ENCODE peak calls at places on chromosomes 11 and 22, in ten cellular contexts. One of them, this sample, is unnamed.

GRCh38 chr11:45457649-45458048 is 171.5 kb upstream of the SYT13 start:
- DNase-seq in hippocampal formation: no peak
- DNase-seq in B cell: no peak
- DNase-seq in Peyer's patch: no peak
- DNase-seq in GM04504: peak
- DNase-seq in CD8-positive, alpha-beta T cell: no peak
- DNase-seq in IMR-90: peak
- DNase-seq in cardiac septum: no peak
- DNase-seq in GM23248: peak
- DNase-seq in DND-41: no peak
- DNase-seq in this sample: no peak

GRCh38 chr11:117210620-117211019 is 11.4 kb downstream of the TAGLN start:
- DNase-seq in hippocampal formation: no peak
- DNase-seq in B cell: no peak
- DNase-seq in Peyer's patch: no peak
- DNase-seq in GM04504: no peak
- DNase-seq in CD8-positive, alpha-beta T cell: no peak
- DNase-seq in IMR-90: no peak
- DNase-seq in cardiac septum: no peak
- DNase-seq in GM23248: no peak
- DNase-seq in DND-41: no peak
- DNase-seq in this sample: peak

GRCh38 chr22:40817737-40818136 is 1.4 kb downstream of the SLC25A17 start:
- DNase-seq in hippocampal formation: no peak
- DNase-seq in B cell: no peak
- DNase-seq in Peyer's patch: no peak
- DNase-seq in GM04504: no peak
- DNase-seq in CD8-positive, alpha-beta T cell: no peak
- DNase-seq in IMR-90: no peak
- DNase-seq in cardiac septum: no peak
- DNase-seq in GM23248: no peak
- DNase-seq in DND-41: no peak
- DNase-seq in this sample: no peak

GRCh38 chr22:45341503-45341902 is 31.8 kb downstream of the FAM118A start:
- DNase-seq in hippocampal formation: no peak
- DNase-seq in B cell: no peak
- DNase-seq in Peyer's patch: no peak
- DNase-seq in GM04504: no peak
- DNase-seq in CD8-positive, alpha-beta T cell: peak
- DNase-seq in IMR-90: no peak
- DNase-seq in cardiac septum: no peak
- DNase-seq in GM23248: no peak
- DNase-seq in DND-41: peak
- DNase-seq in this sample: no peak

GRCh38 chr11:2744166-2744565 is 44.4 kb upstream of the KCNQ1OT1 start:
- DNase-seq in hippocampal formation: no peak
- DNase-seq in B cell: peak
- DNase-seq in Peyer's patch: no peak
- DNase-seq in GM04504: no peak
- DNase-seq in CD8-positive, alpha-beta T cell: no peak
- DNase-seq in IMR-90: no peak
- DNase-seq in cardiac septum: no peak
- DNase-seq in GM23248: no peak
- DNase-seq in DND-41: no peak
- DNase-seq in this sample: peak

GRCh38 chr11:131295986-131296385 is 74.4 kb upstream of the NTM start:
- DNase-seq in hippocampal formation: peak
- DNase-seq in B cell: no peak
- DNase-seq in Peyer's patch: no peak
- DNase-seq in GM04504: no peak
- DNase-seq in CD8-positive, alpha-beta T cell: no peak
- DNase-seq in IMR-90: no peak
- DNase-seq in cardiac septum: no peak
- DNase-seq in GM23248: no peak
- DNase-seq in DND-41: no peak
- DNase-seq in this sample: no peak

GRCh38 chr22:30649430-30650007 is 13.9 kb downstream of the SLC35E4 start:
- DNase-seq in hippocampal formation: no peak
- DNase-seq in B cell: peak
- DNase-seq in Peyer's patch: peak
- DNase-seq in GM04504: no peak
- DNase-seq in CD8-positive, alpha-beta T cell: peak
- DNase-seq in IMR-90: peak
- DNase-seq in cardiac septum: no peak
- DNase-seq in GM23248: peak
- DNase-seq in DND-41: no peak
- DNase-seq in this sample: no peak

GRCh38 chr11:35289821-35290220 is 129.5 kb downstream of the SLC1A2 start:
- DNase-seq in hippocampal formation: no peak
- DNase-seq in B cell: no peak
- DNase-seq in Peyer's patch: no peak
- DNase-seq in GM04504: no peak
- DNase-seq in CD8-positive, alpha-beta T cell: no peak
- DNase-seq in IMR-90: peak
- DNase-seq in cardiac septum: no peak
- DNase-seq in GM23248: peak
- DNase-seq in DND-41: no peak
- DNase-seq in this sample: no peak

GRCh38 chr22:27388090-27388600 is 413.4 kb downstream of the MN1 start:
- DNase-seq in hippocampal formation: no peak
- DNase-seq in B cell: no peak
- DNase-seq in Peyer's patch: no peak
- DNase-seq in GM04504: no peak
- DNase-seq in CD8-positive, alpha-beta T cell: no peak
- DNase-seq in IMR-90: no peak
- DNase-seq in cardiac septum: no peak
- DNase-seq in GM23248: no peak
- DNase-seq in DND-41: no peak
- DNase-seq in this sample: no peak

GRCh38 chr11:94845622-94846021 is 77.5 kb downstream of the AMOTL1 start:
- DNase-seq in hippocampal formation: no peak
- DNase-seq in B cell: no peak
- DNase-seq in Peyer's patch: no peak
- DNase-seq in GM04504: no peak
- DNase-seq in CD8-positive, alpha-beta T cell: no peak
- DNase-seq in IMR-90: peak
- DNase-seq in cardiac septum: no peak
- DNase-seq in GM23248: no peak
- DNase-seq in DND-41: no peak
- DNase-seq in this sample: peak

GRCh38 chr11:122023614-122024250 is 92.3 kb downstream of the BLID start:
- DNase-seq in hippocampal formation: no peak
- DNase-seq in B cell: no peak
- DNase-seq in Peyer's patch: no peak
- DNase-seq in GM04504: no peak
- DNase-seq in CD8-positive, alpha-beta T cell: no peak
- DNase-seq in IMR-90: no peak
- DNase-seq in cardiac septum: no peak
- DNase-seq in GM23248: peak
- DNase-seq in DND-41: no peak
- DNase-seq in this sample: no peak

GRCh38 chr11:62054484-62055121 is 69.2 kb upstream of the INCENP start:
- DNase-seq in hippocampal formation: no peak
- DNase-seq in B cell: no peak
- DNase-seq in Peyer's patch: peak
- DNase-seq in GM04504: no peak
- DNase-seq in CD8-positive, alpha-beta T cell: no peak
- DNase-seq in IMR-90: peak
- DNase-seq in cardiac septum: no peak
- DNase-seq in GM23248: peak
- DNase-seq in DND-41: no peak
- DNase-seq in this sample: peak

GRCh38 chr11:60343094-60343704 is 16.1 kb downstream of the MS4A6E start:
- DNase-seq in hippocampal formation: no peak
- DNase-seq in B cell: no peak
- DNase-seq in Peyer's patch: no peak
- DNase-seq in GM04504: no peak
- DNase-seq in CD8-positive, alpha-beta T cell: no peak
- DNase-seq in IMR-90: no peak
- DNase-seq in cardiac septum: no peak
- DNase-seq in GM23248: peak
- DNase-seq in DND-41: peak
- DNase-seq in this sample: no peak

GRCh38 chr22:23537421-23537820 is 42.7 kb downstream of the IGLL1 start:
- DNase-seq in hippocampal formation: no peak
- DNase-seq in B cell: no peak
- DNase-seq in Peyer's patch: no peak
- DNase-seq in GM04504: no peak
- DNase-seq in CD8-positive, alpha-beta T cell: no peak
- DNase-seq in IMR-90: no peak
- DNase-seq in cardiac septum: peak
- DNase-seq in GM23248: no peak
- DNase-seq in DND-41: peak
- DNase-seq in this sample: peak

GRCh38 chr22:37972527-37972926 is 11.8 kb downstream of the SOX10 start:
- DNase-seq in hippocampal formation: no peak
- DNase-seq in B cell: no peak
- DNase-seq in Peyer's patch: no peak
- DNase-seq in GM04504: no peak
- DNase-seq in CD8-positive, alpha-beta T cell: no peak
- DNase-seq in IMR-90: no peak
- DNase-seq in cardiac septum: no peak
- DNase-seq in GM23248: no peak
- DNase-seq in DND-41: no peak
- DNase-seq in this sample: no peak

GRCh38 chr22:41885116-41885515 is 29.8 kb downstream of the SHISA8 start:
- DNase-seq in hippocampal formation: no peak
- DNase-seq in B cell: no peak
- DNase-seq in Peyer's patch: no peak
- DNase-seq in GM04504: no peak
- DNase-seq in CD8-positive, alpha-beta T cell: no peak
- DNase-seq in IMR-90: no peak
- DNase-seq in cardiac septum: no peak
- DNase-seq in GM23248: no peak
- DNase-seq in DND-41: no peak
- DNase-seq in this sample: no peak

GRCh38 chr11:115920087-115920461 is 415.9 kb upstream of the CADM1 start:
- DNase-seq in hippocampal formation: no peak
- DNase-seq in B cell: no peak
- DNase-seq in Peyer's patch: no peak
- DNase-seq in GM04504: no peak
- DNase-seq in CD8-positive, alpha-beta T cell: no peak
- DNase-seq in IMR-90: peak
- DNase-seq in cardiac septum: no peak
- DNase-seq in GM23248: no peak
- DNase-seq in DND-41: no peak
- DNase-seq in this sample: no peak

GRCh38 chr11:60700689-60701508 is 1.5 kb downstream of the MS4A8 start:
- DNase-seq in hippocampal formation: no peak
- DNase-seq in B cell: no peak
- DNase-seq in Peyer's patch: no peak
- DNase-seq in GM04504: no peak
- DNase-seq in CD8-positive, alpha-beta T cell: no peak
- DNase-seq in IMR-90: no peak
- DNase-seq in cardiac septum: no peak
- DNase-seq in GM23248: peak
- DNase-seq in DND-41: no peak
- DNase-seq in this sample: no peak

GRCh38 chr22:37552560-37553163 is 7.6 kb upstream of the CDC42EP1 start:
- DNase-seq in hippocampal formation: no peak
- DNase-seq in B cell: no peak
- DNase-seq in Peyer's patch: no peak
- DNase-seq in GM04504: no peak
- DNase-seq in CD8-positive, alpha-beta T cell: no peak
- DNase-seq in IMR-90: peak
- DNase-seq in cardiac septum: no peak
- DNase-seq in GM23248: peak
- DNase-seq in DND-41: no peak
- DNase-seq in this sample: no peak

GRCh38 chr11:30501744-30502143 is 84.4 kb downstream of the MPPED2 start:
- DNase-seq in hippocampal formation: no peak
- DNase-seq in B cell: no peak
- DNase-seq in Peyer's patch: no peak
- DNase-seq in GM04504: no peak
- DNase-seq in CD8-positive, alpha-beta T cell: no peak
- DNase-seq in IMR-90: no peak
- DNase-seq in cardiac septum: no peak
- DNase-seq in GM23248: no peak
- DNase-seq in DND-41: no peak
- DNase-seq in this sample: no peak

GRCh38 chr11:130668751-130669150 is 220.3 kb downstream of the ADAMTS15 start:
- DNase-seq in hippocampal formation: no peak
- DNase-seq in B cell: no peak
- DNase-seq in Peyer's patch: no peak
- DNase-seq in GM04504: no peak
- DNase-seq in CD8-positive, alpha-beta T cell: no peak
- DNase-seq in IMR-90: no peak
- DNase-seq in cardiac septum: no peak
- DNase-seq in GM23248: no peak
- DNase-seq in DND-41: no peak
- DNase-seq in this sample: no peak

GRCh38 chr11:80146231-80146630 is 705.4 kb upstream of the TENM4 start:
- DNase-seq in hippocampal formation: no peak
- DNase-seq in B cell: no peak
- DNase-seq in Peyer's patch: no peak
- DNase-seq in GM04504: no peak
- DNase-seq in CD8-positive, alpha-beta T cell: no peak
- DNase-seq in IMR-90: no peak
- DNase-seq in cardiac septum: no peak
- DNase-seq in GM23248: no peak
- DNase-seq in DND-41: no peak
- DNase-seq in this sample: no peak

GRCh38 chr11:119608781-119609180 is 120.2 kb downstream of the NECTIN1 start:
- DNase-seq in hippocampal formation: no peak
- DNase-seq in B cell: no peak
- DNase-seq in Peyer's patch: no peak
- DNase-seq in GM04504: no peak
- DNase-seq in CD8-positive, alpha-beta T cell: no peak
- DNase-seq in IMR-90: no peak
- DNase-seq in cardiac septum: no peak
- DNase-seq in GM23248: no peak
- DNase-seq in DND-41: no peak
- DNase-seq in this sample: no peak

GRCh38 chr11:34235189-34235588 is 122.6 kb downstream of the ABTB2 start:
- DNase-seq in hippocampal formation: no peak
- DNase-seq in B cell: no peak
- DNase-seq in Peyer's patch: no peak
- DNase-seq in GM04504: no peak
- DNase-seq in CD8-positive, alpha-beta T cell: no peak
- DNase-seq in IMR-90: no peak
- DNase-seq in cardiac septum: no peak
- DNase-seq in GM23248: no peak
- DNase-seq in DND-41: no peak
- DNase-seq in this sample: no peak

GRCh38 chr11:26851696-26852095 is 129.8 kb upstream of the SLC5A12 start:
- DNase-seq in hippocampal formation: no peak
- DNase-seq in B cell: no peak
- DNase-seq in Peyer's patch: no peak
- DNase-seq in GM04504: no peak
- DNase-seq in CD8-positive, alpha-beta T cell: no peak
- DNase-seq in IMR-90: no peak
- DNase-seq in cardiac septum: no peak
- DNase-seq in GM23248: no peak
- DNase-seq in DND-41: no peak
- DNase-seq in this sample: no peak

GRCh38 chr11:131618203-131618602 is 247.8 kb downstream of the NTM start:
- DNase-seq in hippocampal formation: no peak
- DNase-seq in B cell: no peak
- DNase-seq in Peyer's patch: no peak
- DNase-seq in GM04504: no peak
- DNase-seq in CD8-positive, alpha-beta T cell: no peak
- DNase-seq in IMR-90: no peak
- DNase-seq in cardiac septum: no peak
- DNase-seq in GM23248: peak
- DNase-seq in DND-41: no peak
- DNase-seq in this sample: no peak

GRCh38 chr11:709109-709997 is 3.3 kb downstream of the EPS8L2 start:
- DNase-seq in hippocampal formation: no peak
- DNase-seq in B cell: no peak
- DNase-seq in Peyer's patch: peak
- DNase-seq in GM04504: no peak
- DNase-seq in CD8-positive, alpha-beta T cell: no peak
- DNase-seq in IMR-90: no peak
- DNase-seq in cardiac septum: no peak
- DNase-seq in GM23248: no peak
- DNase-seq in DND-41: no peak
- DNase-seq in this sample: no peak

GRCh38 chr22:45972091-45972867 is 4.7 kb downstream of the WNT7B start:
- DNase-seq in hippocampal formation: no peak
- DNase-seq in B cell: no peak
- DNase-seq in Peyer's patch: no peak
- DNase-seq in GM04504: no peak
- DNase-seq in CD8-positive, alpha-beta T cell: no peak
- DNase-seq in IMR-90: no peak
- DNase-seq in cardiac septum: no peak
- DNase-seq in GM23248: peak
- DNase-seq in DND-41: no peak
- DNase-seq in this sample: no peak